ENCODE peak calls at places on chromosome 7, in eight cellular contexts. J is astrocyte of the cerebellum; Z is C1 segment of cervical spinal cord; H is stimulated activated CD4-positive, alpha-beta T cell treated with anti-CD3 and anti-CD28 coated beads, TNF-alpha, amount 100 ng/mL, for 24 hours; P is activated CD4-positive, alpha-beta memory T cell treated with anti-CD3 and anti-CD28 coated beads, Interleukin-2, amount 10 ng/mL, durations not matched to agents 7 days and 5 days; I is chondrocyte; V is NCI-H187; D is MV-4-11. F is an unnamed sample.

GRCh38 chr7:151408839-151409554 is 841 bp downstream of the WDR86 start:
- DNase-seq in J (no peak), Z (no peak), H (no peak), P (peak; percentile 68), I (peak; percentile 55), V (no peak), D (peak; percentile 36), F (no peak)

GRCh38 chr7:14579971-14580370 is 322.6 kb downstream of the DGKB start:
- DNase-seq in J (no peak), Z (no peak), H (no peak), P (no peak), I (no peak), V (no peak), D (no peak), F (no peak)

GRCh38 chr7:65339257-65339656 is 34.4 kb upstream of the ZNF92 start:
- DNase-seq in J (no peak), Z (no peak), H (no peak), P (no peak), I (no peak), V (no peak), D (no peak), F (no peak)

GRCh38 chr7:37128644-37129043 is 320.0 kb downstream of the ELMO1 start:
- DNase-seq in J (peak; percentile 16), Z (no peak), H (no peak), P (no peak), I (no peak), V (no peak), D (no peak), F (no peak)

GRCh38 chr7:120981888-120982615 is 6.5 kb upstream of the CPED1 start:
- DNase-seq in J (peak; percentile 71), Z (no peak), H (no peak), P (no peak), I (no peak), V (no peak), D (no peak), F (no peak)

GRCh38 chr7:121339082-121339481 is 10.3 kb downstream of the WNT16 start:
- DNase-seq in J (no peak), Z (no peak), H (no peak), P (no peak), I (no peak), V (no peak), D (no peak), F (no peak)

GRCh38 chr7:148914208-148914777 is 30.2 kb upstream of the EZH2 start:
- DNase-seq in J (peak; percentile 34), Z (no peak), H (peak; percentile 38), P (peak; percentile 56), I (no peak), V (no peak), D (peak; percentile 83), F (no peak)

GRCh38 chr7:140541513-140542192 is 62.3 kb upstream of the MKRN1 start:
- DNase-seq in J (peak; percentile 78), Z (no peak), H (no peak), P (no peak), I (no peak), V (peak; percentile 90), D (no peak), F (no peak)

GRCh38 chr7:2863461-2864066 is 19.5 kb upstream of the GNA12 start:
- DNase-seq in J (peak; percentile 85), Z (peak; percentile 21), H (peak; percentile 45), P (peak; percentile 87), I (no peak), V (no peak), D (peak; percentile 98), F (peak; percentile 96)

GRCh38 chr7:158856883-158857668 is 718 bp downstream of the DYNC2I1 start:
- DNase-seq in J (no peak), Z (no peak), H (no peak), P (no peak), I (no peak), V (no peak), D (no peak), F (no peak)

GRCh38 chr7:148261996-148262688 is 328.4 kb upstream of the C7orf33 start:
- DNase-seq in J (no peak), Z (no peak), H (no peak), P (no peak), I (no peak), V (no peak), D (no peak), F (no peak)

GRCh38 chr7:38276096-38276857 is 2.8 kb upstream of the TARP start:
- DNase-seq in J (no peak), Z (no peak), H (no peak), P (no peak), I (no peak), V (no peak), D (peak; percentile 99), F (no peak)

GRCh38 chr7:35893649-35894048 is 92.8 kb downstream of the SEPTIN7 start:
- DNase-seq in J (no peak), Z (no peak), H (no peak), P (no peak), I (no peak), V (no peak), D (no peak), F (no peak)

GRCh38 chr7:134593530-134594392 is 44.9 kb downstream of the AKR1B15 start:
- DNase-seq in J (peak; percentile 75), Z (peak; percentile 81), H (no peak), P (no peak), I (no peak), V (no peak), D (no peak), F (peak; percentile 91)

GRCh38 chr7:143367972-143368371 is 5.5 kb upstream of the FAM131B start:
- DNase-seq in J (no peak), Z (no peak), H (no peak), P (no peak), I (no peak), V (no peak), D (no peak), F (no peak)

GRCh38 chr7:149355390-149356048 is 93.5 kb downstream of the ZNF783 start:
- DNase-seq in J (no peak), Z (no peak), H (no peak), P (no peak), I (no peak), V (no peak), D (peak; percentile 9), F (no peak)

GRCh38 chr7:114422478-114423217 is 8.0 kb downstream of the FOXP2 start:
- DNase-seq in J (no peak), Z (no peak), H (no peak), P (no peak), I (no peak), V (peak; percentile 48), D (peak; percentile 41), F (no peak)

GRCh38 chr7:1978656-1979590 is 253.8 kb downstream of the MAD1L1 start:
- DNase-seq in J (no peak), Z (no peak), H (no peak), P (no peak), I (peak; percentile 69), V (no peak), D (no peak), F (peak; percentile 63)

GRCh38 chr7:78587443-78588044 is 789.0 kb downstream of the PHTF2 start:
- DNase-seq in J (no peak), Z (no peak), H (no peak), P (no peak), I (no peak), V (no peak), D (no peak), F (no peak)

GRCh38 chr7:150451097-150451793 is 815 bp downstream of the GIMAP8 start:
- DNase-seq in J (no peak), Z (no peak), H (no peak), P (peak; percentile 78), I (no peak), V (no peak), D (peak; percentile 34), F (peak; percentile 90)

GRCh38 chr7:21617916-21618390 is 75.1 kb downstream of the DNAH11 start:
- DNase-seq in J (peak; percentile 39), Z (no peak), H (no peak), P (no peak), I (no peak), V (no peak), D (peak; percentile 15), F (peak; percentile 84)

GRCh38 chr7:155660059-155660757 is 15.7 kb downstream of the RBM33 start:
- DNase-seq in J (no peak), Z (no peak), H (no peak), P (no peak), I (no peak), V (no peak), D (peak; percentile 25), F (no peak)

GRCh38 chr7:108280136-108280535 is 150.0 kb upstream of the LAMB4 start:
- DNase-seq in J (no peak), Z (no peak), H (no peak), P (no peak), I (no peak), V (no peak), D (no peak), F (no peak)

GRCh38 chr7:40880581-40880980 is 745.8 kb downstream of the SUGCT start:
- DNase-seq in J (no peak), Z (no peak), H (no peak), P (no peak), I (no peak), V (no peak), D (no peak), F (no peak)

GRCh38 chr7:105975770-105976428 is 12.8 kb downstream of the CDHR3 start:
- DNase-seq in J (no peak), Z (no peak), H (no peak), P (no peak), I (no peak), V (no peak), D (no peak), F (no peak)

GRCh38 chr7:41984888-41985287 is 252.1 kb downstream of the GLI3 start:
- DNase-seq in J (no peak), Z (no peak), H (no peak), P (no peak), I (no peak), V (no peak), D (no peak), F (no peak)

GRCh38 chr7:154698726-154699291 is 304.1 kb downstream of the PAXIP1 start:
- DNase-seq in J (no peak), Z (no peak), H (no peak), P (no peak), I (no peak), V (no peak), D (no peak), F (no peak)

GRCh38 chr7:90401989-90402388 is 1.3 kb upstream of the CLDN12 start:
- DNase-seq in J (no peak), Z (no peak), H (no peak), P (no peak), I (no peak), V (no peak), D (no peak), F (no peak)

GRCh38 chr7:2306688-2307087 is 7.6 kb downstream of the SNX8 start:
- DNase-seq in J (no peak), Z (no peak), H (no peak), P (no peak), I (no peak), V (no peak), D (no peak), F (no peak)

GRCh38 chr7:139748373-139748765 is 29.4 kb downstream of the HIPK2 start:
- DNase-seq in J (no peak), Z (no peak), H (no peak), P (no peak), I (no peak), V (no peak), D (no peak), F (no peak)

GRCh38 chr7:120273476-120273975 is 551 bp downstream of the KCND2 start:
- DNase-seq in J (peak; percentile 3), Z (no peak), H (no peak), P (no peak), I (peak; percentile 91), V (peak; percentile 18), D (no peak), F (peak; percentile 81)